ENCODE peak calls at places on chromosome 11, in four cellular contexts. N, M, L and V are unnamed samples. For H3K9me3, the result is how much of the 10 kb centered on the place peaks cover.

GRCh38 chr11:121671276-121672168 is 218.8 kb upstream of the SORL1-AS1 start:
- DNase-seq in M (no peak), N (no peak), L (no peak), V (no peak)

GRCh38 chr11:120089036-120090001 is 48.6 kb downstream of the TRIM29 start:
- DNase-seq in L (no peak), N (no peak), M (no peak), V (no peak)

GRCh38 chr11:41879186-41879738 is 419.8 kb upstream of the LRRC4C start:
- DNase-seq in N (no peak), M (peak), L (no peak), V (no peak)

GRCh38 chr11:118434553-118435232 is 1.6 kb upstream of the KMT2A start:
- DNase-seq in L (peak), M (peak), N (no peak), V (no peak)

GRCh38 chr11:8839957-8840945 is 70.7 kb upstream of the AKIP1 start:
- DNase-seq in N (no peak), L (peak), M (peak), V (no peak)

GRCh38 chr11:16607675-16608644 is 130.5 kb upstream of the C11orf58 start:
- DNase-seq in N (no peak), L (peak), M (no peak), V (no peak)

GRCh38 chr11:122268601-122269130 is 152.7 kb upstream of the BLID start:
- DNase-seq in M (peak), N (no peak), L (no peak), V (no peak)

GRCh38 chr11:126011220-126011619 is 51.4 kb downstream of the CDON start:
- DNase-seq in M (no peak), N (no peak), L (no peak), V (no peak)

GRCh38 chr11:79102821-79103220 is 338.0 kb downstream of the TENM4 start:
- DNase-seq in L (no peak), M (no peak), N (no peak), V (no peak)

GRCh38 chr11:27861706-27862430 is 161.6 kb upstream of the BDNF start:
- DNase-seq in N (no peak), L (no peak), M (peak), V (no peak)

GRCh38 chr11:11065396-11065795 is 207.5 kb upstream of the ZBED5 start:
- DNase-seq in N (no peak), M (no peak), L (no peak), V (no peak)

GRCh38 chr11:12157241-12157661 is 46.9 kb downstream of the MICAL2 start:
- DNase-seq in N (no peak), L (no peak), M (peak), V (no peak)

GRCh38 chr11:105641433-105641832 is 31.6 kb downstream of the GRIA4 start:
- DNase-seq in L (no peak), N (no peak), M (no peak), V (no peak)

GRCh38 chr11:12149672-12150225 is 39.4 kb downstream of the MICAL2 start:
- DNase-seq in N (no peak), L (no peak), M (no peak), V (no peak)

GRCh38 chr11:97361812-97362378 is 972.1 kb downstream of the JRKL start:
- DNase-seq in L (no peak), N (no peak), M (peak), V (no peak)

GRCh38 chr11:91591021-91591420 is 633.6 kb upstream of the FAT3 start:
- DNase-seq in N (no peak), L (no peak), M (peak), V (no peak)
- H3K9me3 ChIP-seq in N (under half), L (under half), M (under half), V (under half)

GRCh38 chr11:129788278-129788677 is 27.4 kb upstream of the TMEM45B start:
- DNase-seq in L (no peak), N (no peak), M (peak), V (no peak)
- H3K27ac ChIP-seq in L (peak), N (no peak), M (peak), V (no peak)

DNA sequence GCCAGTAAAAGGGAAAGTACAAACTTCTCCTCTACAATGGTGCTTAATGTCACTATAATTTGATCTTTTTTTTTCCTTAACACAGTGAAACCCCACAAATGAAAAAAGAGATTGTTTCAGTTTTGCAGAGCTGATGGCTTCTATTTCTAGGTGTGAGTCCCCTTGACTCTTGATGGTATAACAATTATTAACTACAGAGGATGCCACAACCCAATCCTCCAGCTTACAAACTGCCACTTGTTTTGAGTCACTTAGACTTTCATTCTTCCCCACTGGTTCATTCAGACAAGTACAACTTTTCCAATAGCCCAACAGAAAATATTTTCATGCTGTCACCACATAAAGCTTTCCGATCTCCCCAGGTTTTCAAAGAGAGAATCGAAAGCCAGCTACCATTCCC is 812.2 kb downstream of the LRRC4C start:
- DNase-seq in M (no peak), L (no peak), N (no peak), V (no peak)
- H3K9me3 ChIP-seq in M (under half), L (under half), N (under half), V (under half)

DNA sequence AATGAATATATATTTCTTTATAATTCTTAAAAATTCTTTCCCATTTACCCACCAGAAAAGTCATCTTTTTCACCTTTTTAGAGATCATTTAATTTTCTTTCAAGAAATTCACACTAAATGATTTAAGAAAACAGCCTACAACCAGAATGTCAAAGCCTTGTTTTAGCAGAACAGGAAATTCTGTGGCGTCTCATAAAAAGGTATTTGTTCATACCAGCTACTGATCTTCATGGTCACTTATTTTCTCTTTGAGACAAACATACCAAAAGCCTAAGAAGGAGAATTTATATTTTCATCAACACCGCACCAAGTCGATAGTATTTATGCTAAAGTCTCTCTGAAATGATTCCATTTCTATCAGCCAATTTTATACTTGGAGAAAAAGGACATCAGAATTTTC is 105.3 kb downstream of the ETS1 start:
- DNase-seq in M (no peak), L (no peak), N (no peak), V (no peak)
- H3K27ac ChIP-seq in M (no peak), L (peak), N (no peak), V (no peak)

GRCh38 chr11:90635886-90636285 is 413.0 kb upstream of the CHORDC1 start:
- DNase-seq in M (no peak), N (no peak), L (no peak), V (no peak)
- H3K9me3 ChIP-seq in M (under half), N (under half), L (under half), V (under half)

GRCh38 chr11:130478204-130478701 is 29.8 kb downstream of the ADAMTS15 start:
- DNase-seq in L (peak), M (peak), N (no peak), V (peak)

GRCh38 chr11:130480166-130480565 is 31.7 kb downstream of the ADAMTS15 start:
- DNase-seq in N (no peak), L (no peak), M (no peak), V (no peak)

GRCh38 chr11:130480721-130481140 is 32.3 kb downstream of the ADAMTS15 start:
- DNase-seq in L (no peak), M (peak), N (no peak), V (no peak)

GRCh38 chr11:130477646-130478203 is 29.3 kb downstream of the ADAMTS15 start:
- DNase-seq in L (no peak), N (no peak), M (no peak), V (no peak)

GRCh38 chr11:130478881-130479280 is 30.4 kb downstream of the ADAMTS15 start:
- DNase-seq in L (peak), M (no peak), N (no peak), V (no peak)
- H3K27ac ChIP-seq in L (no peak), M (peak), N (no peak), V (peak)

DNA sequence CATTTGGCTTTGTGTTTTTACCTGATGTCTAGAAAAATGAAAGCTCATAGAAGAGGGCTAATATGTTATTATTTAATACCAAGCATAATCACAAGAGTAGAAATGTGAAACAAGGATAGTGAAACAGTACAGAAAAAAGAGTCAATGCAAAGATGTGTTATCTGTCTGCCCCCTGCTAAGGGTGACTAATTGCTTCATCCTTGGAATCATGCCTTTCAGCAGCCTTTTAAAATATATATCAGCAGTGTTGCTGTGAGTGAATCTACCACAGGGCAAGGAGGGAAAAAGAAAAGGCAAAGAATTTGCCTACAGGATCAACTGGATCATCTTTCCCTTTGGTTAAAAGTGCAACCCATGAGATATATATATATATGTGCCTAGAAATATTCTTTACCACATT is 867.2 kb upstream of the RAG2 start:
- DNase-seq in N (no peak), L (no peak), M (no peak), V (no peak)
- H3K9me3 ChIP-seq in N (under half), L (under half), M (under half), V (under half)

DNA sequence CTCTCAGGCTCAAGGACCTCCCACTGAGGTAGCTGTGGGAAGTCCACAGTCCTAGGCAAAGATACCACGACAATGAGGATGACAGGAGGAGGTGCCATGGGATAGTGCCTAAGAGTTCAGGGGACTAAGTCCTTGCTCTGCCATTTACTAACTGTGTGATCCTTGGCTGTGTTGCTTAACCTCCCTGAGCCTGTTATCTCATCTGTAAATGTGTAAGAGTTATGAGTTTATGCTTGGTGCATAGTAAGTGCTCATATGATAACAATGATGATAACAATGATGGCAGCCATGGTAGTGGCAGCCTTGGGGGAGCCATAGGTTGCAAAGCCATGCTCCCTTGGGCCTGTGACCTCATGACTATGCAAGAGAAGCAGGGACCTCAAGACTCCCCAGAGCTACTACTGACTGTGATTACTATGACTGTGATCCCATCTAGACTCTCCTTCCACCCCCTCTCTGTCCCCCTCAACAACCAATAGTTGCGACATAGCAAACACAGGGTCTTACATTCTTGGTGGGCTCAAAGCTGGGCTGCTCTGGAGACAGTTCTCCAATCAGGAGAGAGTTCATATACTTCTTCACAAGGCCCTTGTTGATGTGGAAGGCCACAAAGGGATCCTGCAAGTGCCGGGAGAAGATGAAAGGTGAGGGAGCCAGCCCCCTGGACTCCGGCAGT is 3.9 kb downstream of the FADS1 start:
- DNase-seq in M (no peak), L (no peak), N (no peak), V (no peak)
- H3K27ac ChIP-seq in M (no peak), L (no peak), N (no peak), V (no peak)

DNA sequence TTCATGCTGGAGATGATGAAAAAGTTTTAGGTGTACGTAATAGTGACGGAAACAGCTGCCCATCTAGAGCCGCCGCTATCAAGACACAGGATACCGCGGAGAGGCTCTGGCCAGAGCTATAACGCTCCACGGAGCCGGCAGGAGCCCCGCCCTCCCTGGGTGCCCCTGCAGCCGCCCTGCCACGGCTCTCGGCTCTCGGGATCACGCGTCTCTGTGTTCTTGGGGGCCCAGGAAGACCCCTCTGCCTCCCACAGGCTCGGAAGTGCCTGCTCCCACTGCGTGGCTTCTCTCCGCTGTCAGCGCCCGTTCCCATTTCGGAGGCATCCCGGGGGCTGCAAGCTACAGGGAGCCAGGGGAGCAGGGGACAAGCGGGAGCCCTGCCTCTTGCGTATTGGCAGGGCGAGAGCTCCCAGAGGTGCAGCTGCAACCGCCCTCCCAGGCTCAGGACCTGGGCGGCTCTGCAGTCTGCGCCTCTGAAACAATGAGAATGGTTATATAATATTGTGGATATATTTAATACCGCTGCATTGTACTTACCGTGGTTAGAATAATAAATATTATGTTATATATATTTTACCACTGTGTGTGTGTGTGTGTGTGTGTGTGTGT is 13.7 kb downstream of the GLYATL2 start:
- DNase-seq in L (no peak), N (no peak), M (no peak), V (no peak)
- H3K9me3 ChIP-seq in L (under half), N (under half), M (under half), V (under half)

GRCh38 chr11:2439820-2440219 is 4.5 kb downstream of the TRPM5 start:
- DNase-seq in M (no peak), N (no peak), L (no peak), V (no peak)

GRCh38 chr11:2442554-2442953 is 1.8 kb downstream of the TRPM5 start:
- DNase-seq in L (peak), N (no peak), M (no peak), V (no peak)

GRCh38 chr11:2441171-2441570 is 3.1 kb downstream of the TRPM5 start:
- DNase-seq in M (no peak), L (peak), N (no peak), V (no peak)

GRCh38 chr11:2443406-2443805 is 908 bp downstream of the TRPM5 start:
- DNase-seq in L (peak), N (no peak), M (no peak), V (no peak)

GRCh38 chr11:2440646-2441045 is 3.7 kb downstream of the TRPM5 start:
- DNase-seq in N (no peak), M (no peak), L (peak), V (no peak)
- H3K27ac ChIP-seq in N (no peak), M (no peak), L (no peak), V (no peak)